ENCODE peak calls at places on chromosomes 13 and 19, in five cellular contexts. U is progenitor cell of endocrine pancreas, X is WTC11, Z is tibial artery, L is fibroblast of pulmonary artery. G is an unnamed sample.

GRCh38 chr13:35349673-35350278 is 126.7 kb downstream of the MAB21L1 start:
- DNase-seq in U (no peak), Z (no peak), X (no peak), L (peak), G (no peak)

GRCh38 chr19:47022541-47023447 is 3.2 kb downstream of the NPAS1 start:
- DNase-seq in X (no peak), Z (no peak), L (no peak), U (no peak), G (no peak)

GRCh38 chr13:22061806-22062391 is 391.0 kb downstream of the FGF9 start:
- DNase-seq in L (no peak), U (no peak), Z (no peak), X (no peak), G (no peak)

GRCh38 chr19:16860118-16860517 is 28.7 kb upstream of the F2RL3 start:
- DNase-seq in U (no peak), L (no peak), X (no peak), Z (no peak), G (no peak)

GRCh38 chr19:16327911-16328823 is 3.5 kb downstream of the KLF2 start:
- DNase-seq in Z (peak), X (no peak), L (peak), U (no peak), G (no peak)

GRCh38 chr19:2992958-2993357 is 15.6 kb downstream of the TLE6 start:
- DNase-seq in U (no peak), L (no peak), Z (no peak), X (no peak), G (no peak)

GRCh38 chr19:44747739-44748425 is 626 bp upstream of the BCL3 start:
- DNase-seq in Z (peak), U (no peak), X (no peak), L (peak), G (peak)

GRCh38 chr13:67075239-67075638 is 154.9 kb downstream of the PCDH9 start:
- DNase-seq in Z (no peak), L (peak), X (no peak), U (no peak), G (no peak)

GRCh38 chr19:38172001-38172400 is 52.0 kb downstream of the DPF1 start:
- DNase-seq in U (no peak), Z (no peak), L (no peak), X (no peak), G (no peak)

GRCh38 chr13:73572824-73573223 is 514.0 kb downstream of the KLF5 start:
- DNase-seq in U (no peak), L (no peak), Z (no peak), X (no peak), G (no peak)

GRCh38 chr19:3468211-3468610 is 12.1 kb downstream of the SMIM24 start:
- DNase-seq in Z (no peak), L (no peak), U (no peak), X (no peak), G (no peak)

GRCh38 chr19:49473868-49474544 is at the start of gene FLT3LG:
- DNase-seq in L (peak), X (peak), U (peak), Z (peak), G (peak)

GRCh38 chr13:42990147-42990990 is 1.7 kb downstream of the EPSTI1 start:
- DNase-seq in U (no peak), Z (no peak), L (no peak), X (no peak), G (no peak)

GRCh38 chr13:44622701-44623100 is 46.6 kb upstream of the TSC22D1 start:
- DNase-seq in L (peak), Z (no peak), U (no peak), X (no peak), G (no peak)

GRCh38 chr19:42191855-42192254 is 25.6 kb downstream of the DEDD2 start:
- DNase-seq in X (no peak), U (no peak), Z (no peak), L (peak), G (no peak)

GRCh38 chr19:3520166-3521103 is 14.3 kb downstream of the FZR1 start:
- DNase-seq in Z (no peak), U (no peak), L (no peak), X (peak), G (no peak)

GRCh38 chr19:44308011-44308410 is 3.2 kb upstream of the ZNF235 start:
- DNase-seq in L (peak), Z (no peak), U (no peak), X (no peak), G (no peak)

GRCh38 chr13:48304132-48304876 is 753 bp downstream of the RB1 start:
- DNase-seq in U (no peak), Z (peak), L (peak), X (peak), G (peak)

GRCh38 chr13:99796175-99796819 is 175.3 kb downstream of the ZIC5 start:
- DNase-seq in U (peak), L (peak), X (peak), Z (no peak), G (peak)

GRCh38 chr19:1257475-1258160 is 9.2 kb downstream of the MIDN start:
- DNase-seq in L (no peak), U (no peak), X (no peak), Z (no peak), G (no peak)

GRCh38 chr13:44268965-44269364 is 104.7 kb upstream of the SERP2 start:
- DNase-seq in Z (no peak), L (no peak), X (no peak), U (no peak), G (no peak)

GRCh38 chr13:36395280-36395679 is 37.0 kb upstream of the CCNA1 start:
- DNase-seq in L (peak), Z (no peak), X (no peak), U (no peak), G (no peak)
- TF ChIP-seq CTCF in L (peak), Z (peak), X (no peak), U (peak), G (no peak)

DNA sequence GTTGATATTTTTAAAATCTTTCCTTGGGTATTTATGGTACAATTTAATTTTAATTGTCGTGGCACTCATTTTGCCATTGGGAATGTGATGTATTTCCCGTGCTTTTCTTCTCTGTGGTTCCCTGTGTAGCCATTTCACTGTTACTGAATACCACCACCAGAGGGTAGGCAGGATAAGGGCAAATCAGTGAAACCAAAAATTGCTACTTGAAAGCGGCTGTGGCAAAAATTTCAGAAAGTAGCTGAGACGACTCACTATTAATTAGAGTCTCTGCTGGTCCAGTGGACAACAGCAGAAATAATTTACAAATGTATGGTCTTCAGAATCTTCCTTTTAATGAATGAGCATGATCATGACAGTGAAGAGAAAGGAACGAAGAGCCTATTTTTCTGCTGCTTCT is 34.4 kb upstream of the MIR17HG start:
- DNase-seq in X (no peak), U (no peak), L (peak), Z (no peak), G (peak)
- TF ChIP-seq CTCF in X (peak), U (peak), L (peak), Z (peak), G (no peak)

DNA sequence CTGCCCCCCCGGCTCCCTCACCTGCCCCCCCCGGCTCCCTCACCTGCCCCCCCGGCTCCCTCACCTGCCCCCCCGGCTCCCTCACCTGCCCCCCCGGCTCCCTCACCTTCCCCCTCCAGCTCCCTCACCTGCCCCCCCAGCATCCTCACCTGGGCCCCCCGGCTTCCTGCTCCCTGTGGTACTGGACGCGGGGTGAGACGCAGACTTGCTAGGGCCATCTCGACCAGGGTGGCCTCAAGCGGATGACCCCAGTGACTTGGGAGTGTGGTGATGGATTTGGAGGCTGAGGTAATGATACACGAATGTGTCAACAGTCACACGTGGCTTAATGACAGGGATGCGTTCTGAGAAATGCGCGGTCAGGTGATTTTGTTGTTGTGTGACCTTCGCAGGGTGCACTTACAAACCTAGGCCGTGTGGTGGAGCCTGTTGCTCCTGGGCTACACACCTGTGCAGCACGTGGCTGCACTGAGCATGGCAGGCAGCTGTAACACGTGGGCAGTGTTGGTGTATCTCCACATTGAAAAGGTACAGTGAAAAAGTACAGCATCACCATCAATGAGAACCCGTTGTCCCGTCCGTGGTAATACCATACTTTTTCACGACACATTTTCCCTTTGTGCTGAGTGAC is 197.8 kb downstream of the TEX29 start:
- DNase-seq in U (no peak), X (no peak), L (no peak), Z (no peak), G (no peak)
- TF ChIP-seq CTCF in U (peak), X (no peak), L (no peak), Z (no peak), G (no peak)

DNA sequence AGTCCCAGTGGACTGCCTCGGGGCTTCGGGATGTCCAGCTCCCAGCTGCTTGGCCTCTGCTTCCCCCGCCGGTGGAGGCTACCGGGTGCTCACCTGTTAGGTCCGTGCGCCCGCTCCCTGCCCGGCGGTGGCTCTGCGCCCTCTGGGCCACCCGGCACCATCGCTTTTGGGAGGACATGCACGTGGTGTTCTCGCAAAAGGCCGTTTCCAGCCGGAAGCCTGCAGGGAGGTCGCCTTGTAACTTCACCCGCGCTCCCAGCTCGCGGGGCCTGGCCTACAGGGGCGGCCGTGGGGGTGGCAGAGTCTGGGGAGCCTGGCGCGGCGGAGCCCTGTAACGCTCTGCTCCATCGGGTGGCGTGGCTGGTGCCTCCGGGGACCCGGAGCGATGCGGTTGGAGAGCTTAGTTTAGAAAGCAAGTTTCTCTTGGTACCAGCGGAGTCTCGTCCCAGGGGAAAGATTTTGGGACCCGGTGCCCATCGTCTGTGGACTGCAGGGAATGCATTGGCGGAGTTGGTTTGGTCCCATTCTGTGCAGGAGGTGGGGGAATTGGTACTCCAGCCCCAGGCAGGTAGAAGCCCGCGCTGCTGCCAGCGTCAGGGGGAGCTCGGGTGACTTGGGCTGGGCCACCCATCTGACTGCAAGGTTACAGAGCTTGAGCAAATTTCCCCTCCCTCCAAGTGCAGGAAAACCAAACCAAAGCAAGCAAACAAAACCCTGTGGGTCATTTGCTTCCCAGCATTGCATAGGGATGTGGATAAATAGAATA is 673 bp downstream of the SPATA13 start:
- DNase-seq in Z (peak), U (no peak), L (no peak), X (peak), G (peak)
- TF ChIP-seq CTCF in Z (no peak), U (no peak), L (no peak), X (no peak), G (no peak)

GRCh38 chr19:13093407-13094284 is 9.0 kb downstream of the LYL1 start:
- DNase-seq in Z (peak), U (peak), X (peak), L (peak), G (peak)
- TF ChIP-seq CTCF in Z (peak), U (peak), X (peak), L (peak), G (peak)

GRCh38 chr19:9848761-9849160 is 13.6 kb downstream of the PIN1 start:
- DNase-seq in L (no peak), X (no peak), Z (no peak), U (no peak), G (no peak)

GRCh38 chr19:9848060-9848459 is 12.9 kb downstream of the PIN1 start:
- DNase-seq in U (peak), L (no peak), Z (no peak), X (peak), G (peak)

GRCh38 chr19:9849786-9850185 is 14.7 kb downstream of the PIN1 start:
- DNase-seq in L (no peak), X (no peak), U (no peak), Z (no peak), G (no peak)

GRCh38 chr19:9850235-9850959 is 15.3 kb downstream of the PIN1 start:
- DNase-seq in U (no peak), Z (no peak), L (no peak), X (no peak), G (no peak)

DNA sequence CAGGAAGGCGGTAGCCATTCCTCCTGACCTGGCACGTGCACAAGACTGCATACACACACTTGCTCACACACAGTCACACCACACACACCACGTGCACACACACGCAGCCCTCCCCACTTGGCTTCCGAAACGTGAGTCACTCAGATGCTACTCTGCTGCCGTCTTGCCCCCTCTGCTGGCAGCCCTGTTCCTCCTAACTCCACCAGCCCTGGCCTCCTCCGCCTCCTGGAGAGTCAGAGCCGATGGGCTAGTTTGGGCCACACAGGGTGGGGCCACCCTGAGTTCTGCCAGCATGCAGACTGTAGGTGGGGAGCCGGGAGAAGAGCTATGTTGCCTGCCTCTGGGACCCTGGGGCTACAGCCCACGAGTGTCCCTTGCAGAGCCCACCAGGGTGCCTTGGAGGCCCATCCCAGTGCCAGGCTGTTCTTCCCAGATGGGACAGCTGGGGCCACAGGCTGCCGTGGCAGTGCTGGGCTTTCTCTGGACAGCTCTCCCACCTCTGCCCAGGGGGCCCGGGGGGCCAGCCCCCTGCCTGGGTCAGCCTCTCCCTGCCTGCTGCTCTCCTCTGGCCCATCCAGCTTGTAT is 12.1 kb downstream of the PIN1 start:
- DNase-seq in X (peak), L (peak), Z (peak), U (no peak), G (peak)
- TF ChIP-seq CTCF in X (peak), L (peak), Z (peak), U (peak), G (peak)

GRCh38 chr13:28527629-28528028 is 32.7 kb upstream of the FLT1 start:
- DNase-seq in Z (peak), X (no peak), L (no peak), U (no peak), G (no peak)

GRCh38 chr13:28528388-28528787 is 33.5 kb upstream of the FLT1 start:
- DNase-seq in Z (no peak), L (no peak), U (no peak), X (no peak), G (no peak)

GRCh38 chr13:28529836-28530235 is 34.9 kb upstream of the FLT1 start:
- DNase-seq in U (no peak), L (no peak), Z (no peak), X (no peak), G (no peak)

GRCh38 chr13:28530729-28531194 is 35.8 kb upstream of the FLT1 start:
- DNase-seq in X (no peak), L (peak), U (no peak), Z (no peak), G (no peak)

GRCh38 chr13:28528848-28529247 is 33.9 kb upstream of the FLT1 start:
- DNase-seq in X (no peak), L (no peak), Z (no peak), U (no peak), G (no peak)
- TF ChIP-seq CTCF in X (no peak), L (no peak), Z (no peak), U (no peak), G (no peak)

DNA sequence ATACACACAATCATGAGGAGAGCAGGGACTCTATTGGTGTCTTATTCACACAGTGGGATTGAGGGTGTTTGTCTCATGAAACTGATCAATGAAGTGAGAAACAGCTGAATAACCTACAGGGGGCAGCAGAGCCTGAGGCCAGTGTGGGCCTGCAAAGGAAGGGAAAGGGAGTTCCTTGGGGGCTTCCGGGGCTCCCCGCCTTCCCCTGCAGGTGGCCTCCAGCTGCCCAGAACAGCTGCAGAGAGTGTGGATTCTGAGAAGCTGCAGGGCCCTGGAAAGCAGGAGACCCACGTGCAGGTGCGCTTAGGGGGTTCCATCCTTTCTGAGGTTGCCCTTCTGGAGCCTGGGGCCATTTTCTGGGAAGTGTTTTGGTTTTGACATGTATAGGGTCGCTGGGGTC is 20.1 kb downstream of the ZNF763 start:
- DNase-seq in L (no peak), X (peak), Z (no peak), U (no peak), G (no peak)
- TF ChIP-seq CTCF in L (no peak), X (peak), Z (no peak), U (no peak), G (no peak)